ENCODE peak calls at places on chromosomes 12 and 14, in ten cellular contexts. J is NCI-H187 treated with DMSO at 0.1 percent for 48 hours; F is AG09319; K is progenitor cell of endocrine pancreas; O is posterior cingulate gyrus; T is MV-4-11; E is cardiac fibroblast; Y is heart left ventricle; N is activated T-cell treated with anti-CD3 and anti-CD28 coated beads, Interleukin-2, amount 50 U/mL, for 4 hours; I is stimulated activated CD8-positive, alpha-beta memory T cell treated with anti-CD3 and anti-CD28 coated beads, Interleukin-15, amount 100 ng/mL, for 48 hours. U is an unnamed sample.

GRCh38 chr14:103862393-103862782 is 15.0 kb upstream of the PPP1R13B start:
- DNase-seq in J (no peak), F (no peak), K (no peak), O (no peak), T (peak), E (no peak), Y (no peak), N (no peak), I (no peak), U (no peak)

GRCh38 chr12:53097207-53097563 is 282 bp upstream of the IGFBP6 start:
- DNase-seq in J (no peak), F (no peak), K (no peak), O (no peak), T (no peak), E (peak), Y (peak), N (no peak), I (no peak), U (no peak)

GRCh38 chr12:1533602-1534304 is 60.6 kb downstream of the FBXL14 start:
- DNase-seq in J (no peak), F (no peak), K (no peak), O (no peak), T (peak), E (peak), Y (no peak), N (no peak), I (peak), U (peak)

GRCh38 chr12:63098851-63099250 is 52.1 kb downstream of the AVPR1A start:
- DNase-seq in J (no peak), F (no peak), K (no peak), O (no peak), T (no peak), E (no peak), Y (no peak), N (no peak), I (no peak), U (peak)

GRCh38 chr14:68676511-68676943 is 116.3 kb downstream of the ZFP36L1 start:
- DNase-seq in J (peak), F (no peak), K (no peak), O (no peak), T (no peak), E (no peak), Y (no peak), N (no peak), I (no peak), U (no peak)

GRCh38 chr12:122147514-122148290 is 26.3 kb downstream of the IL31 start:
- DNase-seq in J (no peak), F (no peak), K (no peak), O (no peak), T (no peak), E (no peak), Y (no peak), N (no peak), I (no peak), U (no peak)

GRCh38 chr12:1668833-1669543 is 21.9 kb upstream of the ADIPOR2 start:
- DNase-seq in J (no peak), F (no peak), K (no peak), O (no peak), T (peak), E (no peak), Y (peak), N (no peak), I (no peak), U (no peak)

GRCh38 chr12:13536219-13536910 is 339.8 kb downstream of the EMP1 start:
- DNase-seq in J (no peak), F (no peak), K (no peak), O (no peak), T (no peak), E (no peak), Y (no peak), N (no peak), I (no peak), U (no peak)

GRCh38 chr12:51683763-51684357 is 92.8 kb downstream of the SCN8A start:
- DNase-seq in J (no peak), F (peak), K (no peak), O (no peak), T (no peak), E (peak), Y (no peak), N (no peak), I (no peak), U (no peak)

GRCh38 chr12:15629761-15630160 is 159.4 kb downstream of the EPS8 start:
- DNase-seq in J (no peak), F (no peak), K (no peak), O (no peak), T (no peak), E (peak), Y (no peak), N (no peak), I (no peak), U (no peak)

GRCh38 chr14:72597834-72598233 is 296.1 kb downstream of the DPF3 start:
- DNase-seq in J (no peak), F (no peak), K (no peak), O (no peak), T (no peak), E (no peak), Y (no peak), N (no peak), I (no peak), U (no peak)